ENCODE peak calls at places on chromosomes 2 and 18, in five cellular contexts. Q is prostate gland, A is WERI-Rb-1, T is astrocyte, L is Panc1. W is an unnamed sample.

GRCh38 chr18:7616661-7617060 is 49.5 kb downstream of the PTPRM start:
- DNase-seq in T (peak), L (no peak), Q (no peak), A (no peak), W (peak)

GRCh38 chr2:3631161-3631850 is 26.7 kb upstream of the ALLC start:
- DNase-seq in T (no peak), L (no peak), A (peak), Q (no peak), W (no peak)

GRCh38 chr18:48589797-48590519 is 51.1 kb downstream of the CTIF start:
- DNase-seq in L (no peak), A (no peak), Q (no peak), T (no peak), W (no peak)

GRCh38 chr18:44130365-44130942 is 550.2 kb upstream of the SETBP1 start:
- DNase-seq in L (no peak), Q (peak), A (peak), T (peak), W (peak)

GRCh38 chr2:119352357-119352756 is 14.3 kb downstream of the C2orf76 start:
- DNase-seq in A (no peak), Q (peak), L (no peak), T (no peak), W (peak)

GRCh38 chr2:67984600-67984999 is 78.2 kb downstream of the C1D start:
- DNase-seq in Q (no peak), L (no peak), A (no peak), T (no peak), W (no peak)

GRCh38 chr18:80157708-80158343 is 48.8 kb downstream of the ADNP2 start:
- DNase-seq in A (peak), Q (peak), T (peak), L (peak), W (peak)

GRCh38 chr18:42274488-42275137 is 319.6 kb downstream of the PIK3C3 start:
- DNase-seq in A (peak), L (no peak), Q (no peak), T (no peak), W (peak)

GRCh38 chr2:95043300-95043786 is 17.8 kb downstream of the MAL start:
- DNase-seq in T (peak), Q (peak), A (no peak), L (no peak), W (peak)

GRCh38 chr2:144162652-144163051 is 357.3 kb downstream of the ZEB2 start:
- DNase-seq in T (no peak), Q (peak), L (no peak), A (peak), W (peak)

GRCh38 chr2:11397046-11397445 is 52.6 kb upstream of the ROCK2 start:
- DNase-seq in A (no peak), Q (no peak), L (no peak), T (no peak), W (no peak)

GRCh38 chr2:103959174-103960125 is 894.5 kb upstream of the POU3F3 start:
- DNase-seq in T (peak), L (peak), Q (no peak), A (peak), W (peak)

GRCh38 chr2:234989183-234989701 is 37.4 kb downstream of the SH3BP4 start:
- DNase-seq in A (no peak), Q (peak), L (no peak), T (peak), W (no peak)

GRCh38 chr18:76977108-76977621 is 154.8 kb downstream of the ZNF236 start:
- DNase-seq in L (no peak), T (no peak), Q (no peak), A (no peak), W (no peak)

GRCh38 chr18:48940854-48941531 is 9.8 kb downstream of the SMAD7 start:
- DNase-seq in A (no peak), Q (no peak), L (no peak), T (no peak), W (no peak)

GRCh38 chr2:111678651-111679050 is 205.3 kb downstream of the ANAPC1 start:
- DNase-seq in Q (no peak), A (no peak), L (no peak), T (peak), W (no peak)

GRCh38 chr2:269356-270030 is 4.7 kb downstream of the ACP1 start:
- DNase-seq in Q (no peak), T (no peak), A (no peak), L (no peak), W (no peak)
- H3K4me3 ChIP-seq in Q (no peak), T (no peak), A (no peak), L (no peak), W (no peak)

GRCh38 chr2:28662044-28662443 is 89.6 kb upstream of the PPP1CB start:
- DNase-seq in Q (no peak), L (no peak), A (no peak), T (no peak), W (no peak)

GRCh38 chr2:28662468-28663095 is 89.0 kb upstream of the PPP1CB start:
- DNase-seq in L (no peak), T (peak), Q (no peak), A (no peak), W (peak)

GRCh38 chr2:28661589-28662001 is 90.0 kb upstream of the PPP1CB start:
- DNase-seq in Q (peak), L (no peak), A (no peak), T (peak), W (peak)

GRCh38 chr2:28664120-28664842 is 87.3 kb upstream of the PPP1CB start:
- DNase-seq in L (no peak), T (no peak), A (peak), Q (no peak), W (peak)

DNA sequence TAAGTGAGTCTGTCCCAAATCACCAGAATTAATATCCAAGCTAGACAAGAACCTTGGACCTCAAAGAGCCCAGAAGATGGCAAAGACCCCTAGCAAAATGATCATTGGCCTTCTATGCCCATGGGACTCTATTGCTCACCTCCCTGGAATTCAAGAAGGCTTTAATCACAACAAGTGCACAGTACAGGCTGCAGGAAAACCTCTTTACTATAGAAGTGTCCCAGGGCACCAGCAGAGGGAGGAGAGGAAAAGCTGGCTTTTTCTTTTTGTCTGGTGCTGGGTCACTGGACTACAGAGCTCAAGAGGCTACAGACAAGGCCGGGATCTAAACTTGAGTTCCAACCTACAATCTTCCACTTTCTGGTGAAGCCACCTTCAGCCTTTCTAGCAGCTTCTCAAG is 88.3 kb upstream of the PPP1CB start:
- DNase-seq in A (no peak), L (no peak), Q (no peak), T (no peak), W (peak)
- TF ChIP-seq CTCF in A (no peak), L (no peak), Q (no peak), T (peak), W (peak)

GRCh38 chr2:86225581-86225980 is 26.3 kb downstream of the MRPL35 start:
- DNase-seq in T (no peak), Q (no peak), A (no peak), L (no peak), W (no peak)
- H3K4me3 ChIP-seq in T (no peak), Q (no peak), A (no peak), L (no peak), W (no peak)

GRCh38 chr18:52343138-52343537 is 3.1 kb downstream of the DCC start:
- DNase-seq in A (peak), Q (no peak), L (no peak), T (no peak), W (peak)
- TF ChIP-seq CTCF in A (peak), Q (no peak), L (no peak), T (peak), W (peak)

GRCh38 chr2:180125245-180125962 is 118.3 kb upstream of the CWC22 start:
- DNase-seq in A (peak), L (peak), Q (peak), T (peak), W (peak)
- H3K4me3 ChIP-seq in A (no peak), L (no peak), Q (no peak), T (no peak), W (no peak)

W was measured in choroid plexus epithelial cell.